ENCODE peak calls at places on chromosomes 2 and 18, in nine cellular contexts. D is neuronal stem cell, U is thyroid gland, T is MCF 10A, N is fibroblast of pulmonary artery, Q is astrocyte of the spinal cord, Y is DND-41, L is neural crest cell, M is ureter. Z is an unnamed sample.
A peak's percentile ranks its signal among the peaks of the same experiment; 100 is the strongest.

GRCh38 chr18:30632058-30632718 is 410.4 kb downstream of the DSC3 start:
- DNase-seq in Q (no peak), N (no peak), L (no peak), D (no peak), M (no peak), U (no peak), Y (no peak), T (no peak), Z (no peak)

GRCh38 chr18:49359732-49360444 is 100.6 kb downstream of the DYM start:
- DNase-seq in L (no peak), U (no peak), Y (no peak), N (peak; percentile 66), T (no peak), D (no peak), M (no peak), Q (peak; percentile 81), Z (no peak)

GRCh38 chr2:120177011-120177621 is 46.1 kb downstream of the TMEM185B start:
- DNase-seq in L (no peak), T (peak; percentile 40), M (peak; percentile 77), U (no peak), N (no peak), Y (peak; percentile 85), Q (no peak), D (no peak), Z (peak; percentile 24)

GRCh38 chr18:57276720-57277284 is 75.6 kb upstream of the ST8SIA3 start:
- DNase-seq in U (no peak), D (peak; percentile 31), N (no peak), L (no peak), M (no peak), Q (no peak), Y (no peak), T (no peak), Z (no peak)

GRCh38 chr2:233476651-233477547 is 89.7 kb downstream of the USP40 start:
- DNase-seq in T (no peak), U (no peak), N (no peak), Q (no peak), Y (no peak), M (peak; percentile 36), D (no peak), L (no peak), Z (no peak)

GRCh38 chr2:237627463-237628321 is at the start of gene LRRFIP1:
- DNase-seq in N (no peak), Q (no peak), M (no peak), L (no peak), T (no peak), D (no peak), U (peak; percentile 55), Y (no peak), Z (no peak)

GRCh38 chr2:14642499-14642898 is 10.0 kb downstream of the LRATD1 start:
- DNase-seq in M (no peak), Y (no peak), D (no peak), N (no peak), Q (no peak), T (no peak), L (no peak), U (no peak), Z (no peak)

GRCh38 chr2:200944467-200945394 is 18.7 kb downstream of the ORC2 start:
- DNase-seq in Q (peak; percentile 93), M (no peak), U (no peak), N (peak; percentile 86), D (no peak), L (no peak), T (peak; percentile 90), Y (no peak), Z (no peak)

GRCh38 chr2:88212251-88212790 is 42.2 kb downstream of the THNSL2 start:
- DNase-seq in T (peak; percentile 42), Y (peak; percentile 16), N (peak; percentile 10), Q (no peak), U (no peak), L (no peak), D (peak; percentile 35), M (no peak), Z (no peak)

GRCh38 chr2:20103514-20103913 is 52.1 kb upstream of the LAPTM4A start:
- DNase-seq in Q (no peak), D (no peak), M (no peak), Y (no peak), T (peak; percentile 65), U (no peak), L (no peak), N (peak; percentile 43), Z (no peak)

GRCh38 chr2:200300065-200300464 is 6.4 kb upstream of the SPATS2L start:
- DNase-seq in M (no peak), L (no peak), Q (no peak), Y (no peak), D (no peak), U (no peak), N (no peak), T (no peak), Z (no peak)

GRCh38 chr2:12442627-12442928 is 274.2 kb upstream of the TRIB2 start:
- DNase-seq in T (no peak), D (no peak), N (no peak), U (no peak), L (no peak), M (no peak), Q (peak; percentile 76), Y (no peak), Z (no peak)

GRCh38 chr2:14632133-14632936 is at the start of gene LRATD1:
- DNase-seq in D (peak; percentile 89), U (peak; percentile 90), N (peak; percentile 17), L (peak; percentile 82), M (peak; percentile 92), Q (peak; percentile 86), Y (no peak), T (peak; percentile 93), Z (peak; percentile 93)

GRCh38 chr2:213991454-213992108 is 419.3 kb upstream of the VWC2L start:
- DNase-seq in Y (no peak), L (no peak), T (peak; percentile 4), D (no peak), N (no peak), M (no peak), Q (no peak), U (no peak), Z (no peak)

GRCh38 chr18:11857177-11857887 is 6.1 kb downstream of the CHMP1B start:
- DNase-seq in T (peak; percentile 98), Y (no peak), U (peak; percentile 70), L (no peak), D (peak; percentile 43), M (peak; percentile 48), N (peak; percentile 100), Q (peak; percentile 100), Z (peak; percentile 76)

GRCh38 chr18:79848579-79849327 is 51.0 kb downstream of the KCNG2 start:
- DNase-seq in T (no peak), D (no peak), Y (no peak), N (no peak), M (no peak), U (no peak), L (no peak), Q (no peak), Z (no peak)

Z was measured in mucosa of gallbladder.